ENCODE peak calls at places on chromosomes 13 and 19, in eight cellular contexts. C, V, M, A, D, E, W and P are unnamed samples.

GRCh38 chr13:26695891-26696311 is 64.7 kb downstream of the GPR12 start:
- DNase-seq in C (no peak), V (no peak), M (no peak), A (no peak), D (no peak), E (no peak), W (no peak), P (no peak)

GRCh38 chr13:23985060-23985459 is 87.8 kb upstream of the C1QTNF9B start:
- DNase-seq in C (no peak), V (no peak), M (no peak), A (no peak), D (no peak), E (no peak), W (no peak), P (no peak)

GRCh38 chr13:27007166-27007565 is 164.4 kb downstream of the USP12 start:
- DNase-seq in C (peak), V (no peak), M (no peak), A (no peak), D (no peak), E (peak), W (no peak), P (peak)

GRCh38 chr13:40169476-40169875 is 497.0 kb downstream of the FOXO1 start:
- DNase-seq in C (no peak), V (no peak), M (no peak), A (no peak), D (no peak), E (no peak), W (no peak), P (no peak)

GRCh38 chr13:64723735-64724134 is 2506.4 kb downstream of the PCDH9 start:
- DNase-seq in C (peak), V (no peak), M (no peak), A (no peak), D (peak), E (no peak), W (no peak), P (no peak)

GRCh38 chr19:56315076-56315828 is 613 bp upstream of the ZSCAN5A start:
- DNase-seq in C (peak), V (peak), M (peak), A (peak), D (peak), E (peak), W (peak), P (peak)

GRCh38 chr19:17294051-17294891 is 9.0 kb downstream of the ABHD8 start:
- DNase-seq in C (peak), V (no peak), M (no peak), A (peak), D (no peak), E (no peak), W (no peak), P (no peak)

GRCh38 chr19:48400018-48400742 is 6.7 kb downstream of the GRIN2D start:
- DNase-seq in C (peak), V (peak), M (no peak), A (peak), D (peak), E (no peak), W (peak), P (no peak)

GRCh38 chr13:51222510-51223283 is 499 bp downstream of the FAM124A start:
- DNase-seq in C (peak), V (peak), M (no peak), A (no peak), D (peak), E (no peak), W (no peak), P (no peak)

GRCh38 chr13:101115762-101116161 is 300.5 kb downstream of the NALCN start:
- DNase-seq in C (no peak), V (no peak), M (no peak), A (no peak), D (peak), E (no peak), W (no peak), P (no peak)

GRCh38 chr19:44512326-44513298 is 12.3 kb upstream of the ZNF180 start:
- DNase-seq in C (peak), V (no peak), M (no peak), A (no peak), D (peak), E (no peak), W (no peak), P (no peak)

GRCh38 chr19:7196721-7197168 is 97.5 kb downstream of the INSR start:
- DNase-seq in C (no peak), V (no peak), M (peak), A (peak), D (no peak), E (no peak), W (peak), P (no peak)

GRCh38 chr13:30927595-30927994 is 4.9 kb upstream of the TEX26 start:
- DNase-seq in C (no peak), V (no peak), M (no peak), A (no peak), D (peak), E (no peak), W (no peak), P (no peak)

GRCh38 chr13:77333521-77334083 is 6.7 kb upstream of the MYCBP2 start:
- DNase-seq in C (no peak), V (no peak), M (no peak), A (no peak), D (no peak), E (no peak), W (no peak), P (no peak)

GRCh38 chr13:30429721-30430694 is 7.7 kb downstream of the UBE2L5 start:
- DNase-seq in C (peak), V (no peak), M (no peak), A (no peak), D (peak), E (no peak), W (no peak), P (no peak)